ENCODE peak calls at places on chromosomes 5 and 9, in eight cellular contexts. S is NCI-H2029 treated with DMSO at 0.1 percent for 48 hours; A is ascending aorta; Y is T-helper 1 cell; R is tibial artery; Z is CD8-positive, alpha-beta memory T cell; I is COLO829; M is T-cell. E is an unnamed sample.
A peak's percentile ranks its signal among the peaks of the same experiment; 100 is the strongest.

GRCh38 chr5:131259326-131259725 is 4.5 kb upstream of the CDC42SE2 start:
- DNase-seq in A (no peak), Z (no peak), R (no peak), M (no peak), S (no peak), I (no peak), Y (no peak), E (no peak)

GRCh38 chr5:158273035-158273434 is 414.1 kb upstream of the CLINT1 start:
- DNase-seq in S (no peak), I (no peak), M (no peak), R (no peak), Z (no peak), Y (no peak), A (no peak), E (no peak)

GRCh38 chr5:180820788-180821321 is 18.2 kb upstream of the MGAT1 start:
- DNase-seq in I (no peak), M (no peak), Z (no peak), A (peak; percentile 61), R (no peak), Y (no peak), S (no peak), E (no peak)

GRCh38 chr9:16282216-16282615 is 588.3 kb downstream of the BNC2 start:
- DNase-seq in R (no peak), Z (no peak), I (no peak), S (no peak), M (no peak), A (no peak), Y (no peak), E (no peak)

GRCh38 chr9:3936520-3937235 is 363.2 kb downstream of the GLIS3 start:
- DNase-seq in R (peak; percentile 26), A (peak; percentile 67), Y (no peak), I (no peak), M (no peak), Z (no peak), S (peak; percentile 85), E (no peak)

GRCh38 chr5:103389846-103390245 is 131.3 kb downstream of the MACIR start:
- DNase-seq in Y (no peak), M (no peak), I (peak; percentile 12), Z (no peak), A (no peak), S (no peak), R (no peak), E (no peak)

GRCh38 chr9:107292811-107293554 is 9.9 kb downstream of the RAD23B start:
- DNase-seq in A (no peak), Y (no peak), I (no peak), Z (no peak), M (no peak), R (no peak), S (no peak), E (no peak)

GRCh38 chr5:41893074-41893851 is 10.9 kb upstream of the RIMOC1 start:
- DNase-seq in Y (no peak), M (no peak), R (no peak), A (no peak), I (no peak), Z (no peak), S (no peak), E (no peak)

GRCh38 chr5:141778211-141778610 is 96.2 kb upstream of the ARAP3 start:
- DNase-seq in Z (no peak), A (no peak), M (no peak), S (no peak), I (peak; percentile 14), R (no peak), Y (no peak), E (no peak)

GRCh38 chr5:62643556-62644451 is 65.2 kb downstream of the LRRC70 start:
- DNase-seq in A (no peak), S (peak; percentile 85), Y (no peak), Z (no peak), R (no peak), M (no peak), I (no peak), E (no peak)

GRCh38 chr9:121294181-121294743 is 26.3 kb downstream of the GSN start:
- DNase-seq in Z (no peak), S (no peak), M (no peak), Y (no peak), I (no peak), A (no peak), R (peak; percentile 70), E (no peak)

GRCh38 chr9:18821794-18822193 is 211.2 kb downstream of the SAXO1 start:
- DNase-seq in M (no peak), R (no peak), A (no peak), Y (no peak), I (no peak), Z (no peak), S (peak; percentile 2), E (no peak)

GRCh38 chr5:142104491-142104890 is 4.1 kb upstream of the NDFIP1 start:
- DNase-seq in Y (peak; percentile 42), R (no peak), A (no peak), S (no peak), I (no peak), Z (no peak), M (peak; percentile 71), E (no peak)

GRCh38 chr5:127664082-127664481 is 15.2 kb downstream of the CTXN3 start:
- DNase-seq in S (no peak), I (no peak), Y (no peak), Z (no peak), R (no peak), M (no peak), A (no peak), E (no peak)

GRCh38 chr5:154517181-154517580 is 39.2 kb upstream of the HAND1 start:
- DNase-seq in I (no peak), A (no peak), Y (no peak), M (no peak), R (no peak), Z (no peak), S (no peak), E (no peak)

GRCh38 chr5:98402130-98402529 is 371.3 kb upstream of the RGMB start:
- DNase-seq in S (no peak), Y (no peak), R (no peak), M (no peak), Z (no peak), A (no peak), I (no peak), E (no peak)

GRCh38 chr9:76049341-76049740 is 158.9 kb downstream of the PCSK5 start:
- DNase-seq in S (no peak), R (no peak), I (no peak), Y (no peak), M (no peak), A (no peak), Z (no peak), E (no peak)

GRCh38 chr5:27524515-27524914 is 486.1 kb upstream of the CDH9 start:
- DNase-seq in I (no peak), R (no peak), M (no peak), A (no peak), Y (no peak), S (no peak), Z (no peak), E (no peak)

GRCh38 chr5:34715711-34716110 is 59.6 kb downstream of the RAI14 start:
- DNase-seq in R (no peak), Y (no peak), A (no peak), I (no peak), S (no peak), M (no peak), Z (no peak), E (no peak)

GRCh38 chr5:102782245-102782872 is 27.3 kb downstream of the PAM start:
- DNase-seq in M (no peak), A (no peak), Z (no peak), S (no peak), I (no peak), R (no peak), Y (no peak), E (no peak)

GRCh38 chr5:10479226-10479721 is 37.6 kb downstream of the ROPN1L start:
- DNase-seq in M (no peak), I (no peak), A (no peak), R (no peak), Z (no peak), Y (no peak), S (no peak), E (no peak)

GRCh38 chr9:106936680-106937079 is 73.7 kb downstream of the ZNF462 start:
- DNase-seq in R (no peak), A (no peak), I (no peak), Z (no peak), M (no peak), S (peak; percentile 45), Y (no peak), E (no peak)

GRCh38 chr9:125025584-125025983 is 84.7 kb upstream of the GOLGA1 start:
- DNase-seq in Y (no peak), M (no peak), S (no peak), I (no peak), A (no peak), R (no peak), Z (no peak), E (no peak)

GRCh38 chr5:91206734-91207133 is 176.4 kb downstream of the ARRDC3 start:
- DNase-seq in S (no peak), Z (no peak), M (no peak), R (no peak), A (no peak), I (no peak), Y (no peak), E (no peak)

GRCh38 chr5:80238778-80239679 is 16.8 kb downstream of the SERINC5 start:
- DNase-seq in S (peak; percentile 53), A (peak; percentile 73), R (peak; percentile 65), Y (no peak), I (no peak), Z (no peak), M (no peak), E (no peak)

GRCh38 chr9:882416-882931 is 41.0 kb downstream of the DMRT1 start:
- DNase-seq in S (no peak), M (no peak), I (no peak), Z (no peak), R (no peak), Y (no peak), A (no peak), E (no peak)

GRCh38 chr5:54705994-54706616 is 188.5 kb downstream of the SNX18 start:
- DNase-seq in Y (no peak), S (no peak), M (no peak), R (no peak), A (no peak), I (no peak), Z (no peak), E (no peak)

GRCh38 chr9:10045598-10045997 is 567.2 kb downstream of the PTPRD start:
- DNase-seq in Y (no peak), A (no peak), M (no peak), S (no peak), R (no peak), I (no peak), Z (no peak), E (no peak)

GRCh38 chr5:90909091-90909503 is 350.5 kb downstream of the ADGRV1 start:
- DNase-seq in A (no peak), R (no peak), Y (no peak), Z (no peak), M (no peak), S (no peak), I (no peak), E (no peak)

GRCh38 chr9:70015099-70015498 is 28.5 kb upstream of the MAMDC2 start:
- DNase-seq in R (no peak), I (no peak), M (no peak), S (no peak), A (no peak), Y (no peak), Z (no peak), E (no peak)

GRCh38 chr9:124873664-124874063 is 11.7 kb downstream of the ARPC5L start:
- DNase-seq in S (no peak), M (no peak), Z (peak; percentile 50), A (no peak), R (no peak), Y (no peak), I (no peak), E (no peak)

GRCh38 chr5:13708432-13708831 is 236.1 kb downstream of the DNAH5 start:
- DNase-seq in R (no peak), S (no peak), I (no peak), Z (no peak), M (no peak), A (no peak), Y (no peak), E (no peak)

GRCh38 chr5:43117092-43117491 is 3.6 kb upstream of the ZNF131 start:
- DNase-seq in I (no peak), A (no peak), M (no peak), Y (no peak), S (no peak), R (no peak), Z (no peak), E (no peak)

GRCh38 chr5:160303690-160304089 is 8.7 kb downstream of the CCNJL start:
- DNase-seq in A (no peak), S (peak; percentile 24), Z (no peak), M (no peak), I (no peak), Y (no peak), R (no peak), E (no peak)

E was measured in cerebellar nuclear complex.